ENCODE peak calls at places on chromosomes 2 and 18, in nine cellular contexts. One of them, this sample, is unnamed.

GRCh38 chr18:78902795-78903435 is 76.7 kb upstream of the SALL3 start:
- DNase-seq in activated naive CD8-positive, alpha-beta T cell treated with anti-CD3 and anti-CD28 coated beads, Interleukin-2, amount 50 U/mL, for 24 hours: no peak
- DNase-seq in omental fat pad: no peak
- DNase-seq in naive thymus-derived CD4-positive, alpha-beta T cell: no peak
- DNase-seq in GM12891: no peak
- DNase-seq in activated T-helper 1 cell treated with Interleukin-2 at 50 U/mL for 16 hours: no peak
- DNase-seq in stimulated activated CD8-positive, alpha-beta memory T cell treated with anti-CD3 and anti-CD28 coated beads, Interleukin-12 subunit alpha, Interleukin-12 subunit beta, amount 100 ng/mL, for 1 hour: no peak
- DNase-seq in NCI-H1417: no peak
- DNase-seq in GM12865: no peak
- DNase-seq in this sample: no peak

GRCh38 chr2:236298924-236299475 is 34.8 kb upstream of the ASB18 start:
- DNase-seq in naive thymus-derived CD4-positive, alpha-beta T cell: no peak
- DNase-seq in GM12865: no peak
- DNase-seq in omental fat pad: no peak
- DNase-seq in NCI-H1417: no peak
- DNase-seq in GM12891: no peak
- DNase-seq in activated naive CD8-positive, alpha-beta T cell treated with anti-CD3 and anti-CD28 coated beads, Interleukin-2, amount 50 U/mL, for 24 hours: no peak
- DNase-seq in activated T-helper 1 cell treated with Interleukin-2 at 50 U/mL for 16 hours: no peak
- DNase-seq in stimulated activated CD8-positive, alpha-beta memory T cell treated with anti-CD3 and anti-CD28 coated beads, Interleukin-12 subunit alpha, Interleukin-12 subunit beta, amount 100 ng/mL, for 1 hour: no peak
- DNase-seq in this sample: no peak

GRCh38 chr18:36330435-36331049 is 33.0 kb downstream of the FHOD3 start:
- DNase-seq in GM12891: no peak
- DNase-seq in NCI-H1417: no peak
- DNase-seq in omental fat pad: no peak
- DNase-seq in activated T-helper 1 cell treated with Interleukin-2 at 50 U/mL for 16 hours: no peak
- DNase-seq in activated naive CD8-positive, alpha-beta T cell treated with anti-CD3 and anti-CD28 coated beads, Interleukin-2, amount 50 U/mL, for 24 hours: no peak
- DNase-seq in naive thymus-derived CD4-positive, alpha-beta T cell: no peak
- DNase-seq in stimulated activated CD8-positive, alpha-beta memory T cell treated with anti-CD3 and anti-CD28 coated beads, Interleukin-12 subunit alpha, Interleukin-12 subunit beta, amount 100 ng/mL, for 1 hour: no peak
- DNase-seq in GM12865: no peak
- DNase-seq in this sample: no peak

GRCh38 chr2:234500394-234501006 is 3.6 kb upstream of the ARL4C start:
- DNase-seq in naive thymus-derived CD4-positive, alpha-beta T cell: peak
- DNase-seq in GM12891: no peak
- DNase-seq in activated T-helper 1 cell treated with Interleukin-2 at 50 U/mL for 16 hours: peak
- DNase-seq in stimulated activated CD8-positive, alpha-beta memory T cell treated with anti-CD3 and anti-CD28 coated beads, Interleukin-12 subunit alpha, Interleukin-12 subunit beta, amount 100 ng/mL, for 1 hour: peak
- DNase-seq in omental fat pad: no peak
- DNase-seq in activated naive CD8-positive, alpha-beta T cell treated with anti-CD3 and anti-CD28 coated beads, Interleukin-2, amount 50 U/mL, for 24 hours: peak
- DNase-seq in GM12865: peak
- DNase-seq in NCI-H1417: peak
- DNase-seq in this sample: no peak

GRCh38 chr2:159211447-159212396 is 74.8 kb downstream of the WDSUB1 start:
- DNase-seq in GM12865: no peak
- DNase-seq in naive thymus-derived CD4-positive, alpha-beta T cell: peak
- DNase-seq in omental fat pad: no peak
- DNase-seq in GM12891: no peak
- DNase-seq in activated naive CD8-positive, alpha-beta T cell treated with anti-CD3 and anti-CD28 coated beads, Interleukin-2, amount 50 U/mL, for 24 hours: no peak
- DNase-seq in stimulated activated CD8-positive, alpha-beta memory T cell treated with anti-CD3 and anti-CD28 coated beads, Interleukin-12 subunit alpha, Interleukin-12 subunit beta, amount 100 ng/mL, for 1 hour: no peak
- DNase-seq in activated T-helper 1 cell treated with Interleukin-2 at 50 U/mL for 16 hours: no peak
- DNase-seq in NCI-H1417: peak
- DNase-seq in this sample: no peak

GRCh38 chr18:49970288-49970687 is 157.0 kb upstream of the ACAA2 start:
- DNase-seq in activated naive CD8-positive, alpha-beta T cell treated with anti-CD3 and anti-CD28 coated beads, Interleukin-2, amount 50 U/mL, for 24 hours: no peak
- DNase-seq in omental fat pad: no peak
- DNase-seq in NCI-H1417: no peak
- DNase-seq in activated T-helper 1 cell treated with Interleukin-2 at 50 U/mL for 16 hours: no peak
- DNase-seq in GM12865: no peak
- DNase-seq in stimulated activated CD8-positive, alpha-beta memory T cell treated with anti-CD3 and anti-CD28 coated beads, Interleukin-12 subunit alpha, Interleukin-12 subunit beta, amount 100 ng/mL, for 1 hour: no peak
- DNase-seq in GM12891: no peak
- DNase-seq in naive thymus-derived CD4-positive, alpha-beta T cell: no peak
- DNase-seq in this sample: no peak

GRCh38 chr2:44615950-44616518 is 254.3 kb downstream of the CAMKMT start:
- DNase-seq in GM12891: no peak
- DNase-seq in omental fat pad: no peak
- DNase-seq in activated T-helper 1 cell treated with Interleukin-2 at 50 U/mL for 16 hours: no peak
- DNase-seq in stimulated activated CD8-positive, alpha-beta memory T cell treated with anti-CD3 and anti-CD28 coated beads, Interleukin-12 subunit alpha, Interleukin-12 subunit beta, amount 100 ng/mL, for 1 hour: no peak
- DNase-seq in GM12865: peak
- DNase-seq in NCI-H1417: no peak
- DNase-seq in naive thymus-derived CD4-positive, alpha-beta T cell: no peak
- DNase-seq in activated naive CD8-positive, alpha-beta T cell treated with anti-CD3 and anti-CD28 coated beads, Interleukin-2, amount 50 U/mL, for 24 hours: no peak
- DNase-seq in this sample: no peak

GRCh38 chr2:174771631-174772491 is 7.6 kb upstream of the CHRNA1 start:
- DNase-seq in GM12865: peak
- DNase-seq in activated naive CD8-positive, alpha-beta T cell treated with anti-CD3 and anti-CD28 coated beads, Interleukin-2, amount 50 U/mL, for 24 hours: peak
- DNase-seq in omental fat pad: peak
- DNase-seq in GM12891: peak
- DNase-seq in stimulated activated CD8-positive, alpha-beta memory T cell treated with anti-CD3 and anti-CD28 coated beads, Interleukin-12 subunit alpha, Interleukin-12 subunit beta, amount 100 ng/mL, for 1 hour: no peak
- DNase-seq in naive thymus-derived CD4-positive, alpha-beta T cell: peak
- DNase-seq in NCI-H1417: peak
- DNase-seq in activated T-helper 1 cell treated with Interleukin-2 at 50 U/mL for 16 hours: no peak
- DNase-seq in this sample: peak

GRCh38 chr2:128376241-128377041 is 57.8 kb upstream of the HS6ST1 start:
- DNase-seq in naive thymus-derived CD4-positive, alpha-beta T cell: no peak
- DNase-seq in GM12865: no peak
- DNase-seq in NCI-H1417: no peak
- DNase-seq in activated T-helper 1 cell treated with Interleukin-2 at 50 U/mL for 16 hours: no peak
- DNase-seq in omental fat pad: no peak
- DNase-seq in stimulated activated CD8-positive, alpha-beta memory T cell treated with anti-CD3 and anti-CD28 coated beads, Interleukin-12 subunit alpha, Interleukin-12 subunit beta, amount 100 ng/mL, for 1 hour: no peak
- DNase-seq in activated naive CD8-positive, alpha-beta T cell treated with anti-CD3 and anti-CD28 coated beads, Interleukin-2, amount 50 U/mL, for 24 hours: no peak
- DNase-seq in GM12891: no peak
- DNase-seq in this sample: no peak

GRCh38 chr2:177282101-177282573 is 17.6 kb upstream of the NFE2L2 start:
- DNase-seq in activated naive CD8-positive, alpha-beta T cell treated with anti-CD3 and anti-CD28 coated beads, Interleukin-2, amount 50 U/mL, for 24 hours: no peak
- DNase-seq in naive thymus-derived CD4-positive, alpha-beta T cell: no peak
- DNase-seq in stimulated activated CD8-positive, alpha-beta memory T cell treated with anti-CD3 and anti-CD28 coated beads, Interleukin-12 subunit alpha, Interleukin-12 subunit beta, amount 100 ng/mL, for 1 hour: no peak
- DNase-seq in NCI-H1417: no peak
- DNase-seq in GM12865: peak
- DNase-seq in omental fat pad: no peak
- DNase-seq in GM12891: no peak
- DNase-seq in activated T-helper 1 cell treated with Interleukin-2 at 50 U/mL for 16 hours: no peak
- DNase-seq in this sample: no peak

GRCh38 chr2:68807821-68808266 is 63.4 kb downstream of the BMP10 start:
- DNase-seq in omental fat pad: no peak
- DNase-seq in activated naive CD8-positive, alpha-beta T cell treated with anti-CD3 and anti-CD28 coated beads, Interleukin-2, amount 50 U/mL, for 24 hours: no peak
- DNase-seq in NCI-H1417: no peak
- DNase-seq in naive thymus-derived CD4-positive, alpha-beta T cell: no peak
- DNase-seq in stimulated activated CD8-positive, alpha-beta memory T cell treated with anti-CD3 and anti-CD28 coated beads, Interleukin-12 subunit alpha, Interleukin-12 subunit beta, amount 100 ng/mL, for 1 hour: no peak
- DNase-seq in GM12865: no peak
- DNase-seq in activated T-helper 1 cell treated with Interleukin-2 at 50 U/mL for 16 hours: no peak
- DNase-seq in GM12891: no peak
- DNase-seq in this sample: peak

GRCh38 chr2:102585704-102586404 is 33.5 kb upstream of the SLC9A2 start:
- DNase-seq in activated T-helper 1 cell treated with Interleukin-2 at 50 U/mL for 16 hours: no peak
- DNase-seq in naive thymus-derived CD4-positive, alpha-beta T cell: no peak
- DNase-seq in omental fat pad: no peak
- DNase-seq in activated naive CD8-positive, alpha-beta T cell treated with anti-CD3 and anti-CD28 coated beads, Interleukin-2, amount 50 U/mL, for 24 hours: no peak
- DNase-seq in GM12865: no peak
- DNase-seq in stimulated activated CD8-positive, alpha-beta memory T cell treated with anti-CD3 and anti-CD28 coated beads, Interleukin-12 subunit alpha, Interleukin-12 subunit beta, amount 100 ng/mL, for 1 hour: no peak
- DNase-seq in GM12891: no peak
- DNase-seq in NCI-H1417: no peak
- DNase-seq in this sample: no peak

GRCh38 chr2:47239119-47239969 is 84.2 kb upstream of the STPG4 start:
- DNase-seq in activated T-helper 1 cell treated with Interleukin-2 at 50 U/mL for 16 hours: no peak
- DNase-seq in GM12891: no peak
- DNase-seq in activated naive CD8-positive, alpha-beta T cell treated with anti-CD3 and anti-CD28 coated beads, Interleukin-2, amount 50 U/mL, for 24 hours: no peak
- DNase-seq in NCI-H1417: peak
- DNase-seq in stimulated activated CD8-positive, alpha-beta memory T cell treated with anti-CD3 and anti-CD28 coated beads, Interleukin-12 subunit alpha, Interleukin-12 subunit beta, amount 100 ng/mL, for 1 hour: no peak
- DNase-seq in GM12865: no peak
- DNase-seq in omental fat pad: no peak
- DNase-seq in naive thymus-derived CD4-positive, alpha-beta T cell: no peak
- DNase-seq in this sample: no peak

GRCh38 chr2:241410739-241411176 is 54.7 kb downstream of the FARP2 start:
- DNase-seq in GM12891: no peak
- DNase-seq in omental fat pad: no peak
- DNase-seq in GM12865: no peak
- DNase-seq in activated T-helper 1 cell treated with Interleukin-2 at 50 U/mL for 16 hours: no peak
- DNase-seq in activated naive CD8-positive, alpha-beta T cell treated with anti-CD3 and anti-CD28 coated beads, Interleukin-2, amount 50 U/mL, for 24 hours: no peak
- DNase-seq in NCI-H1417: no peak
- DNase-seq in naive thymus-derived CD4-positive, alpha-beta T cell: no peak
- DNase-seq in stimulated activated CD8-positive, alpha-beta memory T cell treated with anti-CD3 and anti-CD28 coated beads, Interleukin-12 subunit alpha, Interleukin-12 subunit beta, amount 100 ng/mL, for 1 hour: no peak
- DNase-seq in this sample: no peak

GRCh38 chr2:26941486-26941885 is 29.0 kb upstream of the MAPRE3 start:
- DNase-seq in activated T-helper 1 cell treated with Interleukin-2 at 50 U/mL for 16 hours: no peak
- DNase-seq in NCI-H1417: no peak
- DNase-seq in omental fat pad: no peak
- DNase-seq in GM12891: no peak
- DNase-seq in naive thymus-derived CD4-positive, alpha-beta T cell: no peak
- DNase-seq in stimulated activated CD8-positive, alpha-beta memory T cell treated with anti-CD3 and anti-CD28 coated beads, Interleukin-12 subunit alpha, Interleukin-12 subunit beta, amount 100 ng/mL, for 1 hour: no peak
- DNase-seq in GM12865: no peak
- DNase-seq in activated naive CD8-positive, alpha-beta T cell treated with anti-CD3 and anti-CD28 coated beads, Interleukin-2, amount 50 U/mL, for 24 hours: no peak
- DNase-seq in this sample: no peak

GRCh38 chr2:130376433-130377293 is 20.8 kb downstream of the PTPN18 start:
- DNase-seq in NCI-H1417: no peak
- DNase-seq in activated T-helper 1 cell treated with Interleukin-2 at 50 U/mL for 16 hours: no peak
- DNase-seq in naive thymus-derived CD4-positive, alpha-beta T cell: no peak
- DNase-seq in omental fat pad: no peak
- DNase-seq in GM12865: peak
- DNase-seq in GM12891: no peak
- DNase-seq in activated naive CD8-positive, alpha-beta T cell treated with anti-CD3 and anti-CD28 coated beads, Interleukin-2, amount 50 U/mL, for 24 hours: no peak
- DNase-seq in stimulated activated CD8-positive, alpha-beta memory T cell treated with anti-CD3 and anti-CD28 coated beads, Interleukin-12 subunit alpha, Interleukin-12 subunit beta, amount 100 ng/mL, for 1 hour: no peak
- DNase-seq in this sample: no peak

GRCh38 chr2:80489718-80490117 is 185.2 kb upstream of the LRRTM1 start:
- DNase-seq in omental fat pad: no peak
- DNase-seq in stimulated activated CD8-positive, alpha-beta memory T cell treated with anti-CD3 and anti-CD28 coated beads, Interleukin-12 subunit alpha, Interleukin-12 subunit beta, amount 100 ng/mL, for 1 hour: no peak
- DNase-seq in activated T-helper 1 cell treated with Interleukin-2 at 50 U/mL for 16 hours: no peak
- DNase-seq in NCI-H1417: no peak
- DNase-seq in GM12865: no peak
- DNase-seq in GM12891: no peak
- DNase-seq in naive thymus-derived CD4-positive, alpha-beta T cell: no peak
- DNase-seq in activated naive CD8-positive, alpha-beta T cell treated with anti-CD3 and anti-CD28 coated beads, Interleukin-2, amount 50 U/mL, for 24 hours: no peak
- DNase-seq in this sample: no peak

GRCh38 chr18:40159141-40160017 is 1795.7 kb upstream of the PIK3C3 start:
- DNase-seq in stimulated activated CD8-positive, alpha-beta memory T cell treated with anti-CD3 and anti-CD28 coated beads, Interleukin-12 subunit alpha, Interleukin-12 subunit beta, amount 100 ng/mL, for 1 hour: no peak
- DNase-seq in GM12865: peak
- DNase-seq in naive thymus-derived CD4-positive, alpha-beta T cell: no peak
- DNase-seq in NCI-H1417: peak
- DNase-seq in activated T-helper 1 cell treated with Interleukin-2 at 50 U/mL for 16 hours: no peak
- DNase-seq in omental fat pad: no peak
- DNase-seq in activated naive CD8-positive, alpha-beta T cell treated with anti-CD3 and anti-CD28 coated beads, Interleukin-2, amount 50 U/mL, for 24 hours: no peak
- DNase-seq in GM12891: no peak
- DNase-seq in this sample: no peak

GRCh38 chr2:154827286-154827685 is 128.8 kb downstream of the KCNJ3 start:
- DNase-seq in NCI-H1417: no peak
- DNase-seq in activated naive CD8-positive, alpha-beta T cell treated with anti-CD3 and anti-CD28 coated beads, Interleukin-2, amount 50 U/mL, for 24 hours: no peak
- DNase-seq in GM12891: no peak
- DNase-seq in GM12865: no peak
- DNase-seq in omental fat pad: no peak
- DNase-seq in stimulated activated CD8-positive, alpha-beta memory T cell treated with anti-CD3 and anti-CD28 coated beads, Interleukin-12 subunit alpha, Interleukin-12 subunit beta, amount 100 ng/mL, for 1 hour: no peak
- DNase-seq in activated T-helper 1 cell treated with Interleukin-2 at 50 U/mL for 16 hours: no peak
- DNase-seq in naive thymus-derived CD4-positive, alpha-beta T cell: no peak
- DNase-seq in this sample: no peak

GRCh38 chr2:202375611-202376408 is at the start of gene BMPR2:
- DNase-seq in omental fat pad: peak
- DNase-seq in GM12891: peak
- DNase-seq in naive thymus-derived CD4-positive, alpha-beta T cell: peak
- DNase-seq in stimulated activated CD8-positive, alpha-beta memory T cell treated with anti-CD3 and anti-CD28 coated beads, Interleukin-12 subunit alpha, Interleukin-12 subunit beta, amount 100 ng/mL, for 1 hour: peak
- DNase-seq in activated naive CD8-positive, alpha-beta T cell treated with anti-CD3 and anti-CD28 coated beads, Interleukin-2, amount 50 U/mL, for 24 hours: peak
- DNase-seq in NCI-H1417: peak
- DNase-seq in GM12865: peak
- DNase-seq in activated T-helper 1 cell treated with Interleukin-2 at 50 U/mL for 16 hours: peak
- DNase-seq in this sample: peak

GRCh38 chr18:13528739-13529392 is 197.5 kb downstream of the FAM210A start:
- DNase-seq in GM12865: no peak
- DNase-seq in naive thymus-derived CD4-positive, alpha-beta T cell: no peak
- DNase-seq in activated naive CD8-positive, alpha-beta T cell treated with anti-CD3 and anti-CD28 coated beads, Interleukin-2, amount 50 U/mL, for 24 hours: no peak
- DNase-seq in GM12891: no peak
- DNase-seq in omental fat pad: no peak
- DNase-seq in stimulated activated CD8-positive, alpha-beta memory T cell treated with anti-CD3 and anti-CD28 coated beads, Interleukin-12 subunit alpha, Interleukin-12 subunit beta, amount 100 ng/mL, for 1 hour: no peak
- DNase-seq in activated T-helper 1 cell treated with Interleukin-2 at 50 U/mL for 16 hours: no peak
- DNase-seq in NCI-H1417: no peak
- DNase-seq in this sample: no peak

GRCh38 chr2:234162876-234163275 is 112.4 kb downstream of the SPP2 start:
- DNase-seq in stimulated activated CD8-positive, alpha-beta memory T cell treated with anti-CD3 and anti-CD28 coated beads, Interleukin-12 subunit alpha, Interleukin-12 subunit beta, amount 100 ng/mL, for 1 hour: no peak
- DNase-seq in GM12865: no peak
- DNase-seq in GM12891: no peak
- DNase-seq in NCI-H1417: no peak
- DNase-seq in naive thymus-derived CD4-positive, alpha-beta T cell: no peak
- DNase-seq in activated naive CD8-positive, alpha-beta T cell treated with anti-CD3 and anti-CD28 coated beads, Interleukin-2, amount 50 U/mL, for 24 hours: no peak
- DNase-seq in activated T-helper 1 cell treated with Interleukin-2 at 50 U/mL for 16 hours: no peak
- DNase-seq in omental fat pad: no peak
- DNase-seq in this sample: no peak

GRCh38 chr2:30113617-30114293 is 33.1 kb upstream of the YPEL5 start:
- DNase-seq in omental fat pad: no peak
- DNase-seq in GM12891: no peak
- DNase-seq in GM12865: no peak
- DNase-seq in activated naive CD8-positive, alpha-beta T cell treated with anti-CD3 and anti-CD28 coated beads, Interleukin-2, amount 50 U/mL, for 24 hours: no peak
- DNase-seq in naive thymus-derived CD4-positive, alpha-beta T cell: no peak
- DNase-seq in NCI-H1417: no peak
- DNase-seq in stimulated activated CD8-positive, alpha-beta memory T cell treated with anti-CD3 and anti-CD28 coated beads, Interleukin-12 subunit alpha, Interleukin-12 subunit beta, amount 100 ng/mL, for 1 hour: no peak
- DNase-seq in activated T-helper 1 cell treated with Interleukin-2 at 50 U/mL for 16 hours: no peak
- DNase-seq in this sample: peak

GRCh38 chr2:49210191-49210590 is 55.9 kb upstream of the FSHR start:
- DNase-seq in activated naive CD8-positive, alpha-beta T cell treated with anti-CD3 and anti-CD28 coated beads, Interleukin-2, amount 50 U/mL, for 24 hours: no peak
- DNase-seq in omental fat pad: no peak
- DNase-seq in NCI-H1417: peak
- DNase-seq in naive thymus-derived CD4-positive, alpha-beta T cell: no peak
- DNase-seq in GM12891: no peak
- DNase-seq in stimulated activated CD8-positive, alpha-beta memory T cell treated with anti-CD3 and anti-CD28 coated beads, Interleukin-12 subunit alpha, Interleukin-12 subunit beta, amount 100 ng/mL, for 1 hour: no peak
- DNase-seq in activated T-helper 1 cell treated with Interleukin-2 at 50 U/mL for 16 hours: no peak
- DNase-seq in GM12865: no peak
- DNase-seq in this sample: no peak

GRCh38 chr18:2050702-2051201 is 520.6 kb downstream of the METTL4 start:
- DNase-seq in stimulated activated CD8-positive, alpha-beta memory T cell treated with anti-CD3 and anti-CD28 coated beads, Interleukin-12 subunit alpha, Interleukin-12 subunit beta, amount 100 ng/mL, for 1 hour: no peak
- DNase-seq in naive thymus-derived CD4-positive, alpha-beta T cell: no peak
- DNase-seq in NCI-H1417: no peak
- DNase-seq in omental fat pad: peak
- DNase-seq in GM12891: no peak
- DNase-seq in activated T-helper 1 cell treated with Interleukin-2 at 50 U/mL for 16 hours: no peak
- DNase-seq in GM12865: no peak
- DNase-seq in activated naive CD8-positive, alpha-beta T cell treated with anti-CD3 and anti-CD28 coated beads, Interleukin-2, amount 50 U/mL, for 24 hours: no peak
- DNase-seq in this sample: no peak

GRCh38 chr2:200593905-200594304 is 8.1 kb downstream of the AOX1 start:
- DNase-seq in naive thymus-derived CD4-positive, alpha-beta T cell: no peak
- DNase-seq in GM12891: no peak
- DNase-seq in stimulated activated CD8-positive, alpha-beta memory T cell treated with anti-CD3 and anti-CD28 coated beads, Interleukin-12 subunit alpha, Interleukin-12 subunit beta, amount 100 ng/mL, for 1 hour: no peak
- DNase-seq in NCI-H1417: no peak
- DNase-seq in activated naive CD8-positive, alpha-beta T cell treated with anti-CD3 and anti-CD28 coated beads, Interleukin-2, amount 50 U/mL, for 24 hours: no peak
- DNase-seq in GM12865: no peak
- DNase-seq in activated T-helper 1 cell treated with Interleukin-2 at 50 U/mL for 16 hours: no peak
- DNase-seq in omental fat pad: no peak
- DNase-seq in this sample: no peak

This sample was measured in tibial nerve.